ENCODE peak calls at places on chromosomes 11 and 22, in eight cellular contexts. One of them, this sample, is unnamed.

GRCh38 chr22:19605508-19606331 is 81.5 kb upstream of the CLDN5 start:
- DNase-seq in left lung: no peak
- DNase-seq in iPS-NIHi11: no peak
- DNase-seq in activated naive CD4-positive, alpha-beta T cell: no peak
- DNase-seq in T1000: no peak
- DNase-seq in mucosa of gallbladder: no peak
- DNase-seq in skeletal muscle cell: no peak
- DNase-seq in ELR: no peak
- DNase-seq in this sample: no peak

GRCh38 chr22:23686416-23687024 is 4.3 kb upstream of the RGL4 start:
- DNase-seq in skeletal muscle cell: no peak
- DNase-seq in mucosa of gallbladder: no peak
- DNase-seq in iPS-NIHi11: no peak
- DNase-seq in T1000: no peak
- DNase-seq in ELR: no peak
- DNase-seq in activated naive CD4-positive, alpha-beta T cell: no peak
- DNase-seq in left lung: no peak
- DNase-seq in this sample: no peak

GRCh38 chr22:49574861-49575702 is 252.6 kb downstream of the BRD1 start:
- DNase-seq in ELR: no peak
- DNase-seq in skeletal muscle cell: no peak
- DNase-seq in activated naive CD4-positive, alpha-beta T cell: no peak
- DNase-seq in left lung: no peak
- DNase-seq in iPS-NIHi11: no peak
- DNase-seq in T1000: no peak
- DNase-seq in mucosa of gallbladder: no peak
- DNase-seq in this sample: peak

GRCh38 chr22:20763630-20764029 is 10.3 kb upstream of the SERPIND1 start:
- DNase-seq in iPS-NIHi11: no peak
- DNase-seq in ELR: no peak
- DNase-seq in left lung: no peak
- DNase-seq in T1000: no peak
- DNase-seq in skeletal muscle cell: peak
- DNase-seq in activated naive CD4-positive, alpha-beta T cell: no peak
- DNase-seq in mucosa of gallbladder: no peak
- DNase-seq in this sample: no peak

GRCh38 chr22:21642584-21643448 is 714 bp downstream of the SDF2L1 start:
- DNase-seq in skeletal muscle cell: no peak
- DNase-seq in T1000: no peak
- DNase-seq in activated naive CD4-positive, alpha-beta T cell: no peak
- DNase-seq in iPS-NIHi11: peak
- DNase-seq in left lung: no peak
- DNase-seq in ELR: peak
- DNase-seq in mucosa of gallbladder: peak
- DNase-seq in this sample: no peak

GRCh38 chr11:10436224-10436623 is 18.8 kb upstream of the AMPD3 start:
- DNase-seq in activated naive CD4-positive, alpha-beta T cell: no peak
- DNase-seq in left lung: no peak
- DNase-seq in iPS-NIHi11: no peak
- DNase-seq in mucosa of gallbladder: no peak
- DNase-seq in skeletal muscle cell: no peak
- DNase-seq in ELR: no peak
- DNase-seq in T1000: no peak
- DNase-seq in this sample: no peak

GRCh38 chr22:23387827-23388491 is 192.1 kb downstream of the IGLL1 start:
- DNase-seq in skeletal muscle cell: no peak
- DNase-seq in left lung: peak
- DNase-seq in ELR: no peak
- DNase-seq in T1000: no peak
- DNase-seq in mucosa of gallbladder: no peak
- DNase-seq in iPS-NIHi11: no peak
- DNase-seq in activated naive CD4-positive, alpha-beta T cell: no peak
- DNase-seq in this sample: peak

GRCh38 chr11:65660038-65660437 is 2.7 kb downstream of the RELA start:
- DNase-seq in T1000: no peak
- DNase-seq in iPS-NIHi11: no peak
- DNase-seq in activated naive CD4-positive, alpha-beta T cell: no peak
- DNase-seq in mucosa of gallbladder: no peak
- DNase-seq in left lung: no peak
- DNase-seq in skeletal muscle cell: no peak
- DNase-seq in ELR: no peak
- DNase-seq in this sample: no peak

GRCh38 chr11:1074244-1075221 is at the start of gene MUC2:
- DNase-seq in ELR: no peak
- DNase-seq in activated naive CD4-positive, alpha-beta T cell: no peak
- DNase-seq in skeletal muscle cell: no peak
- DNase-seq in mucosa of gallbladder: no peak
- DNase-seq in left lung: peak
- DNase-seq in iPS-NIHi11: peak
- DNase-seq in T1000: no peak
- DNase-seq in this sample: peak

GRCh38 chr22:37386441-37386840 is 40.8 kb downstream of the ELFN2 start:
- DNase-seq in iPS-NIHi11: no peak
- DNase-seq in skeletal muscle cell: no peak
- DNase-seq in left lung: no peak
- DNase-seq in activated naive CD4-positive, alpha-beta T cell: no peak
- DNase-seq in mucosa of gallbladder: no peak
- DNase-seq in T1000: no peak
- DNase-seq in ELR: no peak
- DNase-seq in this sample: no peak

GRCh38 chr22:47918936-47919505 is 1156.6 kb downstream of the TBC1D22A start:
- DNase-seq in T1000: no peak
- DNase-seq in activated naive CD4-positive, alpha-beta T cell: no peak
- DNase-seq in left lung: no peak
- DNase-seq in ELR: no peak
- DNase-seq in iPS-NIHi11: peak
- DNase-seq in mucosa of gallbladder: no peak
- DNase-seq in skeletal muscle cell: no peak
- DNase-seq in this sample: no peak

GRCh38 chr11:5102246-5102645 is 32.9 kb downstream of the OR52E1 start:
- DNase-seq in activated naive CD4-positive, alpha-beta T cell: no peak
- DNase-seq in T1000: no peak
- DNase-seq in mucosa of gallbladder: no peak
- DNase-seq in iPS-NIHi11: no peak
- DNase-seq in ELR: no peak
- DNase-seq in skeletal muscle cell: no peak
- DNase-seq in left lung: no peak
- DNase-seq in this sample: no peak

GRCh38 chr11:12285811-12286222 is 91.6 kb upstream of the PARVA start:
- DNase-seq in ELR: no peak
- DNase-seq in mucosa of gallbladder: no peak
- DNase-seq in activated naive CD4-positive, alpha-beta T cell: no peak
- DNase-seq in left lung: no peak
- DNase-seq in T1000: no peak
- DNase-seq in skeletal muscle cell: no peak
- DNase-seq in iPS-NIHi11: no peak
- DNase-seq in this sample: no peak

GRCh38 chr22:29751139-29751538 is 15.7 kb downstream of the ZMAT5 start:
- DNase-seq in iPS-NIHi11: no peak
- DNase-seq in T1000: no peak
- DNase-seq in left lung: no peak
- DNase-seq in mucosa of gallbladder: no peak
- DNase-seq in activated naive CD4-positive, alpha-beta T cell: no peak
- DNase-seq in ELR: peak
- DNase-seq in skeletal muscle cell: no peak
- DNase-seq in this sample: no peak

GRCh38 chr22:40058265-40058664 is 63.5 kb downstream of the FAM83F start:
- DNase-seq in left lung: no peak
- DNase-seq in T1000: no peak
- DNase-seq in iPS-NIHi11: no peak
- DNase-seq in activated naive CD4-positive, alpha-beta T cell: no peak
- DNase-seq in ELR: no peak
- DNase-seq in mucosa of gallbladder: no peak
- DNase-seq in skeletal muscle cell: no peak
- DNase-seq in this sample: no peak

GRCh38 chr22:38881464-38881871 is 9.5 kb upstream of the CBX6 start:
- DNase-seq in left lung: no peak
- DNase-seq in skeletal muscle cell: peak
- DNase-seq in iPS-NIHi11: no peak
- DNase-seq in mucosa of gallbladder: no peak
- DNase-seq in T1000: no peak
- DNase-seq in activated naive CD4-positive, alpha-beta T cell: no peak
- DNase-seq in ELR: no peak
- DNase-seq in this sample: no peak

GRCh38 chr11:38005597-38005996 is 1407.6 kb upstream of the RAG2 start:
- DNase-seq in iPS-NIHi11: no peak
- DNase-seq in activated naive CD4-positive, alpha-beta T cell: no peak
- DNase-seq in mucosa of gallbladder: no peak
- DNase-seq in left lung: peak
- DNase-seq in skeletal muscle cell: peak
- DNase-seq in ELR: no peak
- DNase-seq in T1000: no peak
- DNase-seq in this sample: no peak

GRCh38 chr11:14956111-14956510 is 16.0 kb downstream of the CALCA start:
- DNase-seq in iPS-NIHi11: no peak
- DNase-seq in skeletal muscle cell: no peak
- DNase-seq in T1000: no peak
- DNase-seq in activated naive CD4-positive, alpha-beta T cell: no peak
- DNase-seq in mucosa of gallbladder: no peak
- DNase-seq in left lung: no peak
- DNase-seq in ELR: no peak
- DNase-seq in this sample: no peak

GRCh38 chr11:112185883-112186282 is 10.6 kb downstream of the BCO2 start:
- DNase-seq in activated naive CD4-positive, alpha-beta T cell: no peak
- DNase-seq in left lung: no peak
- DNase-seq in T1000: no peak
- DNase-seq in skeletal muscle cell: no peak
- DNase-seq in ELR: no peak
- DNase-seq in mucosa of gallbladder: no peak
- DNase-seq in iPS-NIHi11: no peak
- DNase-seq in this sample: no peak

GRCh38 chr11:15985127-15985862 is 371.1 kb downstream of the SOX6 start:
- DNase-seq in skeletal muscle cell: no peak
- DNase-seq in T1000: no peak
- DNase-seq in ELR: no peak
- DNase-seq in mucosa of gallbladder: no peak
- DNase-seq in left lung: peak
- DNase-seq in iPS-NIHi11: no peak
- DNase-seq in activated naive CD4-positive, alpha-beta T cell: no peak
- DNase-seq in this sample: no peak

GRCh38 chr22:41779889-41780505 is 20.5 kb upstream of the CCDC134 start:
- DNase-seq in ELR: no peak
- DNase-seq in T1000: no peak
- DNase-seq in mucosa of gallbladder: no peak
- DNase-seq in skeletal muscle cell: no peak
- DNase-seq in activated naive CD4-positive, alpha-beta T cell: no peak
- DNase-seq in iPS-NIHi11: no peak
- DNase-seq in left lung: no peak
- DNase-seq in this sample: no peak

GRCh38 chr22:31139866-31140716 is at the start of gene PLA2G3:
- DNase-seq in skeletal muscle cell: peak
- DNase-seq in activated naive CD4-positive, alpha-beta T cell: no peak
- DNase-seq in ELR: no peak
- DNase-seq in left lung: peak
- DNase-seq in T1000: no peak
- DNase-seq in mucosa of gallbladder: peak
- DNase-seq in iPS-NIHi11: peak
- DNase-seq in this sample: no peak

GRCh38 chr22:20591660-20592310 is 84.4 kb downstream of the MED15 start:
- DNase-seq in mucosa of gallbladder: peak
- DNase-seq in iPS-NIHi11: peak
- DNase-seq in T1000: no peak
- DNase-seq in ELR: no peak
- DNase-seq in activated naive CD4-positive, alpha-beta T cell: no peak
- DNase-seq in skeletal muscle cell: peak
- DNase-seq in left lung: no peak
- DNase-seq in this sample: peak

GRCh38 chr22:24247564-24248344 is 2.9 kb upstream of the GGT5 start:
- DNase-seq in skeletal muscle cell: peak
- DNase-seq in iPS-NIHi11: peak
- DNase-seq in mucosa of gallbladder: peak
- DNase-seq in left lung: peak
- DNase-seq in T1000: peak
- DNase-seq in ELR: peak
- DNase-seq in activated naive CD4-positive, alpha-beta T cell: no peak
- DNase-seq in this sample: peak